ENCODE peak calls at places on chromosomes 2 and 18, in six cellular contexts. H, Z, N, I, B and W are unnamed samples.
A peak's percentile ranks its signal among the peaks of the same experiment; 100 is the strongest.

GRCh38 chr18:44149706-44150105 is 531.0 kb upstream of the SETBP1 start:
- DNase-seq in H (peak; percentile 47), Z (peak; percentile 13), B (no peak), I (no peak), N (no peak), W (no peak)

GRCh38 chr2:216583157-216583556 is 50.1 kb upstream of the IGFBP2 start:
- DNase-seq in Z (no peak), I (no peak), H (peak; percentile 99), N (no peak), B (no peak), W (no peak)

GRCh38 chr2:227238242-227239237 is 74.1 kb downstream of the COL4A3 start:
- DNase-seq in I (peak; percentile 70), B (peak; percentile 72), H (peak; percentile 61), N (peak; percentile 58), Z (peak; percentile 62), W (no peak)

GRCh38 chr2:41847744-41848441 is 199.9 kb upstream of the PKDCC start:
- DNase-seq in H (peak; percentile 42), I (no peak), Z (no peak), N (no peak), B (no peak), W (no peak)

GRCh38 chr2:231489990-231490389 is 25.7 kb upstream of the NCL start:
- DNase-seq in Z (no peak), I (no peak), N (no peak), B (peak; percentile 30), H (no peak), W (no peak)

GRCh38 chr2:19802088-19802806 is 99.5 kb downstream of the TTC32 start:
- DNase-seq in Z (no peak), I (no peak), B (no peak), H (peak; percentile 50), N (no peak), W (no peak)

GRCh38 chr2:147224070-147224469 is 620.8 kb upstream of the ACVR2A start:
- DNase-seq in I (no peak), B (no peak), H (no peak), N (no peak), Z (no peak), W (no peak)

GRCh38 chr18:31942301-31942998 is 478 bp downstream of the TRAPPC8 start:
- DNase-seq in H (peak; percentile 54), N (peak; percentile 37), Z (peak; percentile 73), B (no peak), I (no peak), W (peak; percentile 77)

GRCh38 chr2:201465524-201465971 is 14.0 kb downstream of the STRADB start:
- DNase-seq in N (no peak), H (peak; percentile 20), I (no peak), Z (no peak), B (no peak), W (no peak)
- H3K27ac ChIP-seq in N (peak overlapping the region; percentile 63), H (peak overlapping the region; percentile 68), I (no peak overlapping the region), Z (peak overlapping the region; percentile 10), B (peak overlapping the region; percentile 57), W (peak overlapping the region; percentile 24)

GRCh38 chr18:48838166-48838775 is 112.5 kb downstream of the SMAD7 start:
- DNase-seq in Z (no peak), H (no peak), B (no peak), I (no peak), N (no peak), W (no peak)
- H3K27ac ChIP-seq in Z (no peak overlapping the region), H (peak overlapping the region; percentile 23), B (no peak overlapping the region), I (no peak overlapping the region), N (no peak overlapping the region), W (peak overlapping the region; percentile 22)

GRCh38 chr2:159518321-159519005 is 97.9 kb downstream of the BAZ2B start:
- DNase-seq in B (no peak), Z (no peak), H (no peak), N (no peak), I (no peak), W (no peak)
- H3K27ac ChIP-seq in B (peak overlapping the region; percentile 21), Z (no peak overlapping the region), H (no peak overlapping the region), N (peak overlapping the region; percentile 53), I (no peak overlapping the region), W (no peak overlapping the region)

DNA sequence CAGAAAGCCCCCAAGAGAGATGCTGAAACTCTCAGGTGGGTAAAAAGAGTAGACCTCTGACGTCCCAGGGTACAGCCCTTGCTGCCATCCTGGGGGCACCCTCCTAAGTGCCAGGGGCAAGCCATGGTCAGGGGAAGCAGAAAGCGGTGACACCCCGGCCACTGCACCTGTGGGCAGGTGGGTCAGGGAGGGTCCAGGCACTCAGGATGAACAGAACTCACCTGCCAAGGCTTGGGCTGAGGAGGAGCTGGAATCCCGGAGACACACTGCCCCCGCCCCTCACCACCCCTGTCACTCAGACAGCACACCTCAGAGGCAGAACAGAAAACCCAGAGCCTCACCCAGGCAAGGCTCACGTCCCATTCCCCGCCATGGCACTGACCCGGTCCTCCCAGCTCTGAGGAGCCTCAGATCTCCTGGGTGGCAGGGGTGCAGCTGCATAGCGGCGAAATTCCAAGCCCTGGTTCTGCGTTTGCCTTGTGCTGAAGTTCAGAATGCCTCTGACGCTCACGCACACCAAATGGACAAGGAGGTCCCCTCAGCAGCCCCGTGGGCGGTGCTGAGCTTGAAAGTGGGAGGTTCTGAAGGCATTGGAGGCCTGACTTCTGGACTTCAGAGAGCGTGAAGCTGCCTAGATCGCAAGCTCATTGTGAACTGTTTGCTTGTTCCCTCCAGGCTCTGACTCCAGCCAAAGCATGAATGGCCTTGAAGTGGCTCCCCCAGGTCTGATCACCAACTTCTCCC is 4.3 kb downstream of the GPR17 start:
- DNase-seq in B (no peak), I (no peak), N (peak; percentile 20), Z (no peak), H (no peak), W (no peak)
- H3K27ac ChIP-seq in B (peak overlapping the region; percentile 90), I (no peak overlapping the region), N (peak overlapping the region; percentile 15), Z (no peak overlapping the region), H (no peak overlapping the region), W (peak overlapping the region; percentile 58)

GRCh38 chr2:172713365-172713875 is 22.2 kb upstream of the RAPGEF4 start:
- DNase-seq in I (no peak), Z (no peak), H (no peak), N (no peak), B (no peak), W (no peak)
- H3K27ac ChIP-seq in I (no peak overlapping the region), Z (no peak overlapping the region), H (no peak overlapping the region), N (no peak overlapping the region), B (no peak overlapping the region), W (no peak overlapping the region)

GRCh38 chr2:119826370-119826961 is 66.7 kb downstream of the PTPN4 start:
- DNase-seq in I (no peak), N (no peak), H (peak; percentile 21), Z (peak; percentile 49), B (no peak), W (no peak)
- H3K27ac ChIP-seq in I (no peak overlapping the region), N (no peak overlapping the region), H (no peak overlapping the region), Z (no peak overlapping the region), B (no peak overlapping the region), W (no peak overlapping the region)

GRCh38 chr2:140349695-140350094 is 1569.5 kb upstream of the NXPH2 start:
- DNase-seq in I (no peak), N (no peak), B (no peak), Z (no peak), H (no peak), W (no peak)

GRCh38 chr2:140348826-140349225 is 1568.6 kb upstream of the NXPH2 start:
- DNase-seq in I (no peak), Z (no peak), N (no peak), B (no peak), H (no peak), W (no peak)

GRCh38 chr2:140344842-140345241 is 1564.7 kb upstream of the NXPH2 start:
- DNase-seq in Z (no peak), H (no peak), I (no peak), N (no peak), B (no peak), W (no peak)
- H3K27ac ChIP-seq in Z (no peak overlapping the region), H (no peak overlapping the region), I (no peak overlapping the region), N (no peak overlapping the region), B (no peak overlapping the region), W (no peak overlapping the region)

DNA sequence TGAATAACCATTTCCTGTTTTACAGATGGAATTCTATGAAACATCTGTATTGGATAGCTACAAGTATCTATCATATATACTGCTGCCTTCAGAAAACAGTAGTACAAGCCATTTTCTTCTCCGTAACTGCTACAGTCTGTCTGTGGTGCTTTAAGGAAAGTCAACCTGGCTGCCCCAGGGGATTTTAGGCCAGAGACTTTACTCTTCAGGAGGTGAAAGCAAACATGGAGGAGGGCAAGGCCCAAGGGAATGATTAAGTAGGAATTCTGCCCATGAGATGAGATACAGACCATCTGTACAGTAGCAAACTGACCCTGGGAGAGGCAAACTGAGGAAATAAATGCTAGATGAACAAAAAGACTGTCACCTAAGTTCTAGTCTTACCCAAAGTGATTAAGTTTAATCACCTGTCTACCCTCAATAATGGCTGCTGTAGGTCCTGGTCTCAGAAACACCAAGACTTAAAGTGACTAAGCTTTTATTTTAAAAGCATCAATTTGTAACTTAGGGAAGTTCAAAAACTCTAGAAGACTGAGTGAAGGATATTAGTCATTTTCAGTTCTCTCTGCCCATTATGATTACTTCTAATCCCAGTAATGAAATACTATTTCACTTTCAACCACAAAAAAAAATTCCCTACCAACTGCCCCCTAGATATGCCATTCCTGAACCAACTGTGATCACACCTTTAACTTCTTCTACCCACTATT is 14.8 kb downstream of the MBD2 start:
- DNase-seq in N (no peak), H (peak; percentile 15), I (no peak), B (no peak), Z (no peak), W (no peak)
- H3K27ac ChIP-seq in N (no peak overlapping the region), H (no peak overlapping the region), I (no peak overlapping the region), B (no peak overlapping the region), Z (peak overlapping the region; percentile 68), W (no peak overlapping the region)

GRCh38 chr18:3664563-3665178 is 214.7 kb downstream of the TGIF1 start:
- DNase-seq in H (no peak), N (no peak), B (no peak), Z (no peak), I (no peak), W (no peak)

GRCh38 chr18:3666526-3667254 is 216.7 kb downstream of the TGIF1 start:
- DNase-seq in N (no peak), I (no peak), B (no peak), Z (no peak), H (no peak), W (no peak)

GRCh38 chr18:3665780-3666525 is 216.0 kb downstream of the TGIF1 start:
- DNase-seq in N (peak; percentile 73), Z (peak; percentile 90), B (peak; percentile 86), H (peak; percentile 91), I (peak; percentile 83), W (peak; percentile 87)

GRCh38 chr18:3663870-3664512 is 214.0 kb downstream of the TGIF1 start:
- DNase-seq in Z (no peak), N (no peak), B (no peak), I (no peak), H (no peak), W (no peak)

DNA sequence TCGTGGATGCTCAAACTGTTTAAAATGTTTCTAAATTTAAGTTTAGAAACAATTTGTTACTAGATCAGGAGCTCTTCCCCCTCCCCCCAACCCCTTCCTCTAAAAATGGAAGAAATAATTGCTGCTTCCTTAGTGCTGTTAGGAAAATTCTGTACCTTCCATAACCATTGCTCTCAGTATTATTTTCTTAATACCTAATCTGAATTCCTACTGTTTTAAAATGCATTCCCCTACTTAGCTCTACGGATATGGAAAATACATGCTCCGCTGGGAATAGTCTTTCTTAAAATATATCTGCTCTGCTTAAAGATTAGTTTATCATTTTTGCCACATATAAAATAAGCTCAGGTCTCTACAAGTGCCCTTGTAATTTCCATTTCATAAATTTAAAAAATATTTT is 215.2 kb downstream of the TGIF1 start:
- DNase-seq in H (no peak), N (no peak), Z (no peak), I (no peak), B (no peak), W (no peak)
- H3K27ac ChIP-seq in H (no peak overlapping the region), N (no peak overlapping the region), Z (peak overlapping the region; percentile 90), I (no peak overlapping the region), B (peak overlapping the region; percentile 83), W (no peak overlapping the region)

GRCh38 chr2:71603311-71603794 is 150.0 kb downstream of the DYSF start:
- DNase-seq in H (no peak), Z (no peak), I (no peak), N (peak; percentile 34), B (no peak), W (peak; percentile 72)
- H3K27ac ChIP-seq in H (no peak overlapping the region), Z (no peak overlapping the region), I (no peak overlapping the region), N (no peak overlapping the region), B (peak overlapping the region; percentile 4), W (no peak overlapping the region)